ENCODE peak calls at places on chromosomes 3 and 15, in six cellular contexts. U is H54, W is endothelial cell, F is EH, B is AG08396, I is AG09319. M is an unnamed sample.

GRCh38 chr3:72664576-72664975 is 183.7 kb downstream of the SHQ1 start:
- DNase-seq in U (no peak), W (no peak), F (no peak), B (no peak), I (no peak), M (no peak)

GRCh38 chr15:28456476-28457395 is 76.0 kb downstream of the GOLGA8G start:
- DNase-seq in U (no peak), W (peak; percentile 20), F (no peak), B (no peak), I (no peak), M (no peak)

GRCh38 chr3:54756330-54756731 is 171.5 kb downstream of the LRTM1 start:
- DNase-seq in U (no peak), W (no peak), F (peak; percentile 99), B (peak; percentile 54), I (peak; percentile 83), M (no peak)

GRCh38 chr15:42056934-42057743 is 36.3 kb upstream of the PLA2G4E start:
- DNase-seq in U (peak; percentile 68), W (peak; percentile 89), F (peak; percentile 78), B (peak; percentile 69), I (no peak), M (peak; percentile 85)

GRCh38 chr3:187255314-187255713 is 36.2 kb downstream of the MASP1 start:
- DNase-seq in U (no peak), W (no peak), F (no peak), B (no peak), I (no peak), M (no peak)

GRCh38 chr3:195823998-195824397 is 12.3 kb upstream of the MUC4 start:
- DNase-seq in U (peak; percentile 63), W (no peak), F (no peak), B (no peak), I (no peak), M (no peak)

GRCh38 chr3:153513236-153513635 is 351.2 kb downstream of the RAP2B start:
- DNase-seq in U (no peak), W (peak; percentile 9), F (peak; percentile 19), B (peak; percentile 3), I (no peak), M (no peak)

GRCh38 chr15:26806161-26806560 is 33.3 kb upstream of the GABRB3 start:
- DNase-seq in U (no peak), W (no peak), F (no peak), B (no peak), I (no peak), M (peak; percentile 76)

GRCh38 chr3:33644598-33644997 is 73.5 kb downstream of the CLASP2 start:
- DNase-seq in U (no peak), W (no peak), F (no peak), B (no peak), I (no peak), M (no peak)

GRCh38 chr3:11603628-11604027 is 40.1 kb downstream of the VGLL4 start:
- DNase-seq in U (no peak), W (no peak), F (peak; percentile 96), B (peak; percentile 50), I (peak; percentile 64), M (no peak)

GRCh38 chr15:90934256-90934948 is 683 bp upstream of the UNC45A start:
- DNase-seq in U (peak; percentile 65), W (peak; percentile 88), F (peak; percentile 82), B (peak; percentile 91), I (peak; percentile 49), M (peak; percentile 90)

GRCh38 chr3:127791221-127791913 is 30.9 kb downstream of the MGLL start:
- DNase-seq in U (no peak), W (no peak), F (peak; percentile 92), B (peak; percentile 44), I (peak; percentile 70), M (no peak)

GRCh38 chr15:62756326-62756994 is 286.1 kb upstream of the TPM1 start:
- DNase-seq in U (no peak), W (no peak), F (no peak), B (no peak), I (no peak), M (no peak)

GRCh38 chr15:66848116-66848515 is 146.1 kb downstream of the SMAD6 start:
- DNase-seq in U (no peak), W (no peak), F (no peak), B (no peak), I (no peak), M (no peak)

GRCh38 chr3:113242091-113242581 is 30.8 kb downstream of the BOC start:
- DNase-seq in U (no peak), W (no peak), F (peak; percentile 81), B (no peak), I (no peak), M (no peak)

GRCh38 chr15:96331141-96331941 is 841 bp downstream of the NR2F2 start:
- DNase-seq in U (peak; percentile 2), W (peak; percentile 56), F (peak; percentile 71), B (peak; percentile 46), I (no peak), M (no peak)

GRCh38 chr3:46989146-46989810 is 9.8 kb downstream of the NBEAL2 start:
- DNase-seq in U (no peak), W (no peak), F (no peak), B (no peak), I (no peak), M (no peak)

GRCh38 chr3:28322464-28322863 is 26.1 kb upstream of the ZCWPW2 start:
- DNase-seq in U (no peak), W (no peak), F (peak; percentile 49), B (no peak), I (no peak), M (no peak)

GRCh38 chr3:149277338-149277813 is 55.7 kb upstream of the CP start:
- DNase-seq in U (peak; percentile 23), W (no peak), F (peak; percentile 88), B (peak; percentile 52), I (no peak), M (no peak)

GRCh38 chr3:71581451-71581980 is 2.0 kb downstream of the FOXP1 start:
- DNase-seq in U (peak; percentile 20), W (peak; percentile 41), F (peak; percentile 63), B (peak; percentile 37), I (no peak), M (peak; percentile 31)

GRCh38 chr3:104596551-104596950 is 770.2 kb upstream of the ALCAM start:
- DNase-seq in U (no peak), W (peak; percentile 34), F (peak; percentile 61), B (peak; percentile 23), I (peak; percentile 12), M (no peak)

GRCh38 chr3:72299321-72299802 is 514.4 kb upstream of the PROK2 start:
- DNase-seq in U (no peak), W (no peak), F (peak; percentile 64), B (no peak), I (no peak), M (no peak)

GRCh38 chr15:72925661-72926060 is 126.6 kb upstream of the NEO1 start:
- DNase-seq in U (no peak), W (no peak), F (no peak), B (no peak), I (no peak), M (no peak)

GRCh38 chr15:42796955-42797779 is 60.2 kb upstream of the CDAN1 start:
- DNase-seq in U (no peak), W (no peak), F (peak; percentile 21), B (no peak), I (no peak), M (no peak)

GRCh38 chr3:55570361-55570760 is 83.3 kb upstream of the WNT5A start:
- DNase-seq in U (no peak), W (no peak), F (no peak), B (no peak), I (no peak), M (no peak)

GRCh38 chr3:169940486-169941181 is 26.0 kb upstream of the SEC62 start:
- DNase-seq in U (no peak), W (no peak), F (no peak), B (no peak), I (no peak), M (no peak)

GRCh38 chr3:64355473-64355872 is 130.2 kb upstream of the PRICKLE2 start:
- DNase-seq in U (no peak), W (no peak), F (peak; percentile 59), B (peak; percentile 35), I (no peak), M (no peak)

GRCh38 chr15:79673416-79674123 is 223.2 kb downstream of the MTHFS start:
- DNase-seq in U (no peak), W (no peak), F (peak; percentile 91), B (no peak), I (no peak), M (no peak)

GRCh38 chr3:45644467-45645201 is 44.6 kb upstream of the SACM1L start:
- DNase-seq in U (no peak), W (no peak), F (peak; percentile 96), B (peak; percentile 47), I (no peak), M (no peak)